ENCODE peak calls at places on chromosomes 6 and 20, in four cellular contexts. One of them, this sample, is unnamed.

GRCh38 chr6:13453771-13454251 is 33.6 kb downstream of the GFOD1 start:
- DNase-seq in aorta: no peak
- DNase-seq in BJ: no peak
- DNase-seq in coronary artery: peak; percentile 3
- DNase-seq in this sample: no peak

GRCh38 chr20:24051160-24051559 is 62.6 kb upstream of the GGTLC1 start:
- DNase-seq in aorta: no peak
- DNase-seq in BJ: no peak
- DNase-seq in coronary artery: no peak
- DNase-seq in this sample: no peak

GRCh38 chr20:3168079-3168828 is 5.1 kb downstream of the LZTS3 start:
- DNase-seq in aorta: peak; percentile 68
- DNase-seq in BJ: no peak
- DNase-seq in coronary artery: no peak
- DNase-seq in this sample: peak; percentile 85

GRCh38 chr6:128358111-128358780 is 162.2 kb downstream of the PTPRK start:
- DNase-seq in aorta: no peak
- DNase-seq in BJ: no peak
- DNase-seq in coronary artery: no peak
- DNase-seq in this sample: no peak

GRCh38 chr6:26271640-26272090 is 93.3 kb upstream of the BTN3A2 start:
- DNase-seq in aorta: no peak
- DNase-seq in BJ: no peak
- DNase-seq in coronary artery: no peak
- DNase-seq in this sample: no peak

GRCh38 chr6:90068264-90068663 is 174.0 kb downstream of the GJA10 start:
- DNase-seq in aorta: no peak
- DNase-seq in BJ: no peak
- DNase-seq in coronary artery: no peak
- DNase-seq in this sample: no peak

GRCh38 chr20:17622086-17622850 is 52.4 kb downstream of the DSTN start:
- DNase-seq in aorta: peak; percentile 49
- DNase-seq in BJ: no peak
- DNase-seq in coronary artery: peak; percentile 52
- DNase-seq in this sample: peak; percentile 37

GRCh38 chr20:9927224-9927623 is 88.3 kb upstream of the PAK5 start:
- DNase-seq in aorta: no peak
- DNase-seq in BJ: no peak
- DNase-seq in coronary artery: no peak
- DNase-seq in this sample: no peak

GRCh38 chr6:137738197-137738596 is 128.9 kb upstream of the TNFAIP3 start:
- DNase-seq in aorta: no peak
- DNase-seq in BJ: no peak
- DNase-seq in coronary artery: no peak
- DNase-seq in this sample: no peak

GRCh38 chr6:139519571-139520031 is 145.2 kb upstream of the CITED2 start:
- DNase-seq in aorta: no peak
- DNase-seq in BJ: peak; percentile 77
- DNase-seq in coronary artery: no peak
- DNase-seq in this sample: no peak

GRCh38 chr20:46631874-46632446 is 19.3 kb downstream of the SLC13A3 start:
- DNase-seq in aorta: no peak
- DNase-seq in BJ: no peak
- DNase-seq in coronary artery: no peak
- DNase-seq in this sample: no peak

GRCh38 chr6:87674286-87674685 is 27.7 kb downstream of the AKIRIN2 start:
- DNase-seq in aorta: no peak
- DNase-seq in BJ: no peak
- DNase-seq in coronary artery: no peak
- DNase-seq in this sample: no peak

GRCh38 chr6:14746139-14746837 is 499.6 kb upstream of the JARID2 start:
- DNase-seq in aorta: no peak
- DNase-seq in BJ: no peak
- DNase-seq in coronary artery: no peak
- DNase-seq in this sample: no peak

GRCh38 chr6:85810558-85810957 is 167.9 kb upstream of the SYNCRIP start:
- DNase-seq in aorta: no peak
- DNase-seq in BJ: no peak
- DNase-seq in coronary artery: no peak
- DNase-seq in this sample: no peak

GRCh38 chr6:80197474-80197873 is 91.0 kb downstream of the BCKDHB start:
- DNase-seq in aorta: no peak
- DNase-seq in BJ: peak; percentile 13
- DNase-seq in coronary artery: no peak
- DNase-seq in this sample: no peak

GRCh38 chr20:46043556-46043955 is 14.5 kb downstream of the SLC12A5 start:
- DNase-seq in aorta: no peak
- DNase-seq in BJ: no peak
- DNase-seq in coronary artery: no peak
- DNase-seq in this sample: no peak

GRCh38 chr6:113672691-113673149 is 184.4 kb upstream of the MARCKS start:
- DNase-seq in aorta: peak; percentile 81
- DNase-seq in BJ: no peak
- DNase-seq in coronary artery: no peak
- DNase-seq in this sample: peak; percentile 67

GRCh38 chr6:15152720-15153119 is 93.1 kb upstream of the JARID2 start:
- DNase-seq in aorta: no peak
- DNase-seq in BJ: no peak
- DNase-seq in coronary artery: no peak
- DNase-seq in this sample: no peak

GRCh38 chr20:46129955-46130481 is 11.9 kb downstream of the CD40 start:
- DNase-seq in aorta: peak; percentile 59
- DNase-seq in BJ: no peak
- DNase-seq in coronary artery: no peak
- DNase-seq in this sample: no peak

GRCh38 chr6:52620906-52621190 is 44.0 kb upstream of the TRAM2 start:
- DNase-seq in aorta: no peak
- DNase-seq in BJ: no peak
- DNase-seq in coronary artery: no peak
- DNase-seq in this sample: no peak

GRCh38 chr6:12116264-12116800 is 104.2 kb downstream of the HIVEP1 start:
- DNase-seq in aorta: no peak
- DNase-seq in BJ: no peak
- DNase-seq in coronary artery: no peak
- DNase-seq in this sample: no peak

GRCh38 chr20:43530321-43531090 is 23.0 kb downstream of the L3MBTL1 start:
- DNase-seq in aorta: no peak
- DNase-seq in BJ: no peak
- DNase-seq in coronary artery: peak; percentile 40
- DNase-seq in this sample: peak; percentile 35

GRCh38 chr6:142173980-142174379 is 26.9 kb downstream of the VTA1 start:
- DNase-seq in aorta: no peak
- DNase-seq in BJ: no peak
- DNase-seq in coronary artery: no peak
- DNase-seq in this sample: no peak

GRCh38 chr6:135180458-135181332 is at the start of gene MYB:
- DNase-seq in aorta: peak; percentile 80
- DNase-seq in BJ: no peak
- DNase-seq in coronary artery: no peak
- DNase-seq in this sample: peak; percentile 80

GRCh38 chr6:169805242-169805838 is 53.9 kb downstream of the ERMARD start:
- DNase-seq in aorta: no peak
- DNase-seq in BJ: no peak
- DNase-seq in coronary artery: peak; percentile 46
- DNase-seq in this sample: no peak

GRCh38 chr6:131003419-131004386 is 59.3 kb downstream of the EPB41L2 start:
- DNase-seq in aorta: no peak
- DNase-seq in BJ: no peak
- DNase-seq in coronary artery: no peak
- DNase-seq in this sample: no peak

GRCh38 chr6:4603291-4603690 is 172.9 kb upstream of the CDYL start:
- DNase-seq in aorta: peak; percentile 77
- DNase-seq in BJ: no peak
- DNase-seq in coronary artery: no peak
- DNase-seq in this sample: peak; percentile 74

GRCh38 chr6:166398348-166398747 is 15.6 kb upstream of the MPC1 start:
- DNase-seq in aorta: no peak
- DNase-seq in BJ: no peak
- DNase-seq in coronary artery: no peak
- DNase-seq in this sample: no peak

GRCh38 chr20:4902788-4903187 is 98.5 kb downstream of the SLC23A2 start:
- DNase-seq in aorta: no peak
- DNase-seq in BJ: no peak
- DNase-seq in coronary artery: no peak
- DNase-seq in this sample: no peak

GRCh38 chr6:28349892-28350737 is at the start of gene ZKSCAN3:
- DNase-seq in aorta: peak; percentile 91
- DNase-seq in BJ: no peak
- DNase-seq in coronary artery: peak; percentile 86
- DNase-seq in this sample: peak; percentile 94

GRCh38 chr20:38454556-38455473 is 17.8 kb upstream of the RALGAPB start:
- DNase-seq in aorta: peak; percentile 19
- DNase-seq in BJ: no peak
- DNase-seq in coronary artery: peak; percentile 28
- DNase-seq in this sample: no peak

GRCh38 chr20:37194616-37195015 is 15.3 kb upstream of the MROH8 start:
- DNase-seq in aorta: no peak
- DNase-seq in BJ: no peak
- DNase-seq in coronary artery: peak; percentile 22
- DNase-seq in this sample: no peak
- H3K4me3 ChIP-seq in aorta: no peak overlapping the region
- H3K4me3 ChIP-seq in BJ: no peak overlapping the region
- H3K4me3 ChIP-seq in coronary artery: no peak overlapping the region
- H3K4me3 ChIP-seq in this sample: no peak overlapping the region

DNA sequence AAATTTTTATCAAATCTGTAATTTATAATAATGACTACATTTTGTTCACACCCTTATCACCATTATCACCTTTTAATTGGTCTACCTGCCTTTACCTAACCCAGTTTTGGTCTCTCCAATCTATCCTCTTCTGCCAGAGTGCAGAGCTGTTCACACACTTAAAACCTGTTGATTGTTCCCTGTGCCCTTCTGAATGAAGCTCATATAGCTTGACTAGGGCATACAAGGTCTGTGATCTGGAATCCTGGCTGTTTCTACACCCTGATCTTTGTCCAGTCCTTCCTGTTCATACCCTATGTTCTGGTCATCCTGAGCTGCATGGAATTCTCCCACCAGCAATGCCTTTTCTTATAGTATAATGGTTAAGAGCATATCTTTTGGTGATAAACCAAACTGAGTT is 28.9 kb upstream of the SUMO4 start:
- DNase-seq in aorta: no peak
- DNase-seq in BJ: no peak
- DNase-seq in coronary artery: no peak
- DNase-seq in this sample: no peak
- H3K4me3 ChIP-seq in aorta: no peak overlapping the region
- H3K4me3 ChIP-seq in BJ: no peak overlapping the region
- H3K4me3 ChIP-seq in coronary artery: no peak overlapping the region
- H3K4me3 ChIP-seq in this sample: no peak overlapping the region

GRCh38 chr20:49283176-49283702 is 5.4 kb upstream of the ZNFX1 start:
- DNase-seq in aorta: no peak
- DNase-seq in BJ: no peak
- DNase-seq in coronary artery: no peak
- DNase-seq in this sample: no peak
- H3K4me3 ChIP-seq in aorta: no peak overlapping the region
- H3K4me3 ChIP-seq in BJ: no peak overlapping the region
- H3K4me3 ChIP-seq in coronary artery: peak overlapping the region; percentile 95
- H3K4me3 ChIP-seq in this sample: no peak overlapping the region

GRCh38 chr6:150915868-150916267 is 50.4 kb downstream of the MTHFD1L start:
- DNase-seq in aorta: no peak
- DNase-seq in BJ: no peak
- DNase-seq in coronary artery: no peak
- DNase-seq in this sample: no peak
- H3K4me3 ChIP-seq in aorta: no peak overlapping the region
- H3K4me3 ChIP-seq in BJ: no peak overlapping the region
- H3K4me3 ChIP-seq in coronary artery: no peak overlapping the region
- H3K4me3 ChIP-seq in this sample: no peak overlapping the region

GRCh38 chr6:77466055-77467028 is 3.1 kb upstream of the HTR1B start:
- DNase-seq in aorta: peak; percentile 84
- DNase-seq in BJ: no peak
- DNase-seq in coronary artery: no peak
- DNase-seq in this sample: peak; percentile 68
- H3K4me3 ChIP-seq in aorta: peak overlapping the region; percentile 95
- H3K4me3 ChIP-seq in BJ: peak overlapping the region; percentile 49
- H3K4me3 ChIP-seq in coronary artery: peak overlapping the region; percentile 74
- H3K4me3 ChIP-seq in this sample: peak overlapping the region; percentile 55